ENCODE peak calls at places on chromosome 21, in eight cellular contexts. D is right atrium auricular region, J is GM23248, K is Karpas-422, G is ovary, Z is fibroblast of lung, B is cardiac muscle cell, T is neural progenitor cell. V is an unnamed sample.

GRCh38 chr21:42085246-42086077 is 14.3 kb downstream of the UMODL1 start:
- DNase-seq in D (no peak), J (no peak), K (no peak), G (no peak), Z (no peak), B (no peak), T (no peak), V (no peak)

GRCh38 chr21:27721675-27722074 is 754.8 kb upstream of the ADAMTS5 start:
- DNase-seq in D (no peak), J (no peak), K (no peak), G (no peak), Z (no peak), B (no peak), T (no peak), V (no peak)

GRCh38 chr21:24716306-24716918 is 890.9 kb downstream of the MRPL39 start:
- DNase-seq in D (no peak), J (no peak), K (no peak), G (no peak), Z (no peak), B (no peak), T (no peak), V (no peak)

GRCh38 chr21:20996421-20997307 is 1.5 kb upstream of the NCAM2 start:
- DNase-seq in D (no peak), J (no peak), K (no peak), G (no peak), Z (peak; percentile 70), B (peak; percentile 19), T (peak; percentile 35), V (no peak)

GRCh38 chr21:20856926-20857325 is 141.3 kb upstream of the NCAM2 start:
- DNase-seq in D (no peak), J (no peak), K (no peak), G (no peak), Z (no peak), B (no peak), T (no peak), V (no peak)

GRCh38 chr21:15850645-15851044 is 120.9 kb downstream of the USP25 start:
- DNase-seq in D (no peak), J (peak; percentile 52), K (no peak), G (no peak), Z (peak; percentile 82), B (no peak), T (no peak), V (no peak)

GRCh38 chr21:46357335-46357604 is 33.3 kb downstream of the PCNT start:
- DNase-seq in D (no peak), J (no peak), K (peak; percentile 57), G (no peak), Z (no peak), B (no peak), T (no peak), V (no peak)

GRCh38 chr21:43922949-43923348 is 57.9 kb downstream of the AGPAT3 start:
- DNase-seq in D (no peak), J (no peak), K (no peak), G (no peak), Z (no peak), B (no peak), T (no peak), V (peak; percentile 65)

GRCh38 chr21:42063206-42063577 is 7.9 kb upstream of the UMODL1 start:
- DNase-seq in D (no peak), J (no peak), K (peak; percentile 73), G (no peak), Z (no peak), B (no peak), T (no peak), V (peak; percentile 12)

GRCh38 chr21:36104306-36105300 is 30.3 kb upstream of the CBR3 start:
- DNase-seq in D (no peak), J (peak; percentile 21), K (peak; percentile 40), G (no peak), Z (peak; percentile 47), B (peak; percentile 83), T (peak; percentile 80), V (peak; percentile 84)

GRCh38 chr21:28884481-28884880 is 108.2 kb downstream of the LTN1 start:
- DNase-seq in D (no peak), J (peak; percentile 48), K (peak; percentile 80), G (no peak), Z (peak; percentile 16), B (no peak), T (no peak), V (no peak)

GRCh38 chr21:28099296-28099695 is 893.4 kb downstream of the LTN1 start:
- DNase-seq in D (no peak), J (no peak), K (no peak), G (peak; percentile 54), Z (peak; percentile 23), B (peak; percentile 30), T (no peak), V (peak; percentile 72)

GRCh38 chr21:44375281-44375651 is 21.8 kb downstream of the TRPM2 start:
- DNase-seq in D (no peak), J (no peak), K (no peak), G (no peak), Z (no peak), B (no peak), T (no peak), V (no peak)

GRCh38 chr21:44356636-44357035 is 3.2 kb downstream of the TRPM2 start:
- DNase-seq in D (no peak), J (no peak), K (no peak), G (no peak), Z (no peak), B (no peak), T (no peak), V (peak; percentile 7)

GRCh38 chr21:46079357-46080170 is 18.3 kb upstream of the COL6A2 start:
- DNase-seq in D (peak; percentile 64), J (peak; percentile 98), K (no peak), G (peak; percentile 9), Z (peak; percentile 87), B (no peak), T (no peak), V (peak; percentile 62)

GRCh38 chr21:43727571-43728466 is 8.9 kb downstream of the PDXK start:
- DNase-seq in D (no peak), J (peak; percentile 36), K (peak; percentile 49), G (peak; percentile 53), Z (no peak), B (no peak), T (no peak), V (peak; percentile 77)

GRCh38 chr21:45540601-45540970 is 1.7 kb downstream of the SLC19A1 start:
- DNase-seq in D (no peak), J (no peak), K (no peak), G (no peak), Z (no peak), B (no peak), T (no peak), V (no peak)

GRCh38 chr21:44052071-44052829 is 40.1 kb downstream of the TRAPPC10 start:
- DNase-seq in D (no peak), J (no peak), K (no peak), G (no peak), Z (no peak), B (no peak), T (no peak), V (no peak)

GRCh38 chr21:42983102-42983501 is 8.7 kb downstream of the PKNOX1 start:
- DNase-seq in D (no peak), J (no peak), K (no peak), G (no peak), Z (peak; percentile 42), B (no peak), T (no peak), V (no peak)

GRCh38 chr21:44399151-44399954 is 45.9 kb downstream of the TRPM2 start:
- DNase-seq in D (no peak), J (no peak), K (no peak), G (no peak), Z (no peak), B (no peak), T (no peak), V (no peak)

GRCh38 chr21:45836694-45837670 is 144.6 kb upstream of the COL6A1 start:
- DNase-seq in D (no peak), J (no peak), K (no peak), G (no peak), Z (no peak), B (no peak), T (peak; percentile 25), V (no peak)

GRCh38 chr21:33368124-33368523 is 35.1 kb upstream of the IFNGR2 start:
- DNase-seq in D (no peak), J (no peak), K (peak; percentile 64), G (no peak), Z (no peak), B (no peak), T (no peak), V (no peak)
- H3K4me1 ChIP-seq in D (no peaks in the 10 kb centered on the region), J (no peaks in the 10 kb centered on the region), K (peaks cover 26% of the 10 kb centered on the region), G (no peaks in the 10 kb centered on the region), Z (no peaks in the 10 kb centered on the region), B (no peaks in the 10 kb centered on the region), T (no peaks in the 10 kb centered on the region), V (no peaks in the 10 kb centered on the region)

GRCh38 chr21:40562603-40563002 is 284.4 kb downstream of the DSCAM start:
- DNase-seq in D (no peak), J (no peak), K (no peak), G (no peak), Z (no peak), B (no peak), T (no peak), V (no peak)

GRCh38 chr21:40563845-40564717 is 282.9 kb downstream of the DSCAM start:
- DNase-seq in D (no peak), J (no peak), K (no peak), G (no peak), Z (no peak), B (no peak), T (no peak), V (no peak)

GRCh38 chr21:40568756-40569155 is 278.2 kb downstream of the DSCAM start:
- DNase-seq in D (no peak), J (no peak), K (no peak), G (no peak), Z (no peak), B (no peak), T (no peak), V (no peak)

GRCh38 chr21:40567511-40567910 is 279.4 kb downstream of the DSCAM start:
- DNase-seq in D (no peak), J (no peak), K (no peak), G (no peak), Z (no peak), B (no peak), T (no peak), V (no peak)
- H3K9me3 ChIP-seq in D (no peaks in the 10 kb centered on the region), J (no peaks in the 10 kb centered on the region), K (peaks cover 30% of the 10 kb centered on the region), G (no peaks in the 10 kb centered on the region), Z (no peaks in the 10 kb centered on the region), B (no peaks in the 10 kb centered on the region), T (no peaks in the 10 kb centered on the region), V (no peaks in the 10 kb centered on the region)

GRCh38 chr21:31728952-31729351 is 3.0 kb downstream of the SCAF4 start:
- DNase-seq in D (no peak), J (no peak), K (no peak), G (no peak), Z (no peak), B (no peak), T (no peak), V (no peak)
- H3K4me1 ChIP-seq in D (peaks cover 58% of the 10 kb centered on the region), J (peaks cover 31% of the 10 kb centered on the region), K (peaks cover 46% of the 10 kb centered on the region), G (peaks cover 16% of the 10 kb centered on the region), Z (peaks cover 18% of the 10 kb centered on the region), B (peaks cover 31% of the 10 kb centered on the region), T (peaks cover 40% of the 10 kb centered on the region), V (peaks cover 6% of the 10 kb centered on the region)

GRCh38 chr21:23009360-23009759 is 2011.2 kb downstream of the NCAM2 start:
- DNase-seq in D (no peak), J (no peak), K (no peak), G (no peak), Z (no peak), B (no peak), T (no peak), V (no peak)

GRCh38 chr21:23014021-23014420 is 2015.8 kb downstream of the NCAM2 start:
- DNase-seq in D (no peak), J (no peak), K (no peak), G (no peak), Z (no peak), B (no peak), T (no peak), V (no peak)

GRCh38 chr21:23003951-23004350 is 2005.7 kb downstream of the NCAM2 start:
- DNase-seq in D (no peak), J (no peak), K (no peak), G (no peak), Z (no peak), B (no peak), T (no peak), V (no peak)

GRCh38 chr21:23008803-23009202 is 2010.6 kb downstream of the NCAM2 start:
- DNase-seq in D (no peak), J (no peak), K (no peak), G (no peak), Z (no peak), B (no peak), T (no peak), V (no peak)
- H3K9me3 ChIP-seq in D (no peaks in the 10 kb centered on the region), J (peaks cover 3% of the 10 kb centered on the region), K (peaks cover 43% of the 10 kb centered on the region), G (no peaks in the 10 kb centered on the region), Z (no peaks in the 10 kb centered on the region), B (no peaks in the 10 kb centered on the region), T (no peaks in the 10 kb centered on the region), V (no peaks in the 10 kb centered on the region)

V was measured in right cardiac atrium.